ENCODE peak calls at places on chromosomes 11 and 22, in six cellular contexts. G, V, K, R, Q and T are unnamed samples.

GRCh38 chr11:119340335-119341221 is at the start of gene C1QTNF5:
- DNase-seq in G (peak; percentile 42), V (peak; percentile 71), K (no peak), R (no peak), Q (no peak), T (no peak)

GRCh38 chr11:66479741-66480115 is 506 bp upstream of the DPP3 start:
- DNase-seq in G (no peak), V (no peak), K (no peak), R (peak; percentile 71), Q (no peak), T (no peak)

GRCh38 chr11:1223346-1224108 is 661 bp downstream of the MUC5B start:
- DNase-seq in G (no peak), V (no peak), K (no peak), R (no peak), Q (no peak), T (peak; percentile 3)

GRCh38 chr11:84552791-84553190 is 1074.4 kb downstream of the DLG2 start:
- DNase-seq in G (no peak), V (peak; percentile 24), K (no peak), R (no peak), Q (no peak), T (no peak)

GRCh38 chr11:26583550-26583949 is 11.5 kb upstream of the MUC15 start:
- DNase-seq in G (peak; percentile 2), V (no peak), K (peak; percentile 91), R (no peak), Q (peak; percentile 68), T (no peak)

GRCh38 chr11:111923351-111923788 is 4.7 kb downstream of the C11orf52 start:
- DNase-seq in G (no peak), V (peak; percentile 53), K (no peak), R (peak; percentile 75), Q (no peak), T (no peak)

GRCh38 chr11:105148241-105148640 is 8.7 kb upstream of the CARD18 start:
- DNase-seq in G (no peak), V (peak; percentile 37), K (no peak), R (no peak), Q (no peak), T (no peak)

GRCh38 chr22:47171441-47172221 is 409.2 kb downstream of the TBC1D22A start:
- DNase-seq in G (no peak), V (no peak), K (no peak), R (no peak), Q (no peak), T (no peak)

GRCh38 chr11:8138526-8138925 is 30.3 kb downstream of the RIC3 start:
- DNase-seq in G (no peak), V (no peak), K (peak; percentile 89), R (no peak), Q (no peak), T (no peak)

GRCh38 chr11:94882931-94883330 is 90.4 kb downstream of the CWC15 start:
- DNase-seq in G (no peak), V (no peak), K (peak; percentile 73), R (no peak), Q (no peak), T (no peak)

GRCh38 chr11:6353367-6353987 is 33.2 kb upstream of the CAVIN3 start:
- DNase-seq in G (peak; percentile 75), V (peak; percentile 23), K (peak; percentile 68), R (peak; percentile 94), Q (peak; percentile 78), T (peak; percentile 31)

GRCh38 chr11:2166091-2166851 is 5.3 kb upstream of the INS start:
- DNase-seq in G (peak; percentile 51), V (peak; percentile 9), K (peak; percentile 23), R (no peak), Q (peak; percentile 64), T (peak; percentile 72)

GRCh38 chr11:44028401-44028800 is 19.4 kb upstream of the ACCSL start:
- DNase-seq in G (no peak), V (no peak), K (no peak), R (no peak), Q (no peak), T (no peak)

GRCh38 chr22:43850529-43850928 is 11.8 kb downstream of the SULT4A1 start:
- DNase-seq in G (no peak), V (no peak), K (no peak), R (no peak), Q (no peak), T (no peak)

GRCh38 chr11:44609028-44609782 is 43.7 kb downstream of the CD82 start:
- DNase-seq in G (no peak), V (no peak), K (no peak), R (no peak), Q (no peak), T (no peak)

GRCh38 chr11:84465040-84465439 is 1162.1 kb downstream of the DLG2 start:
- DNase-seq in G (no peak), V (peak; percentile 21), K (no peak), R (no peak), Q (no peak), T (peak; percentile 26)

GRCh38 chr22:44186121-44186510 is 5.4 kb downstream of the PARVG start:
- DNase-seq in G (no peak), V (no peak), K (no peak), R (no peak), Q (no peak), T (peak; percentile 3)

GRCh38 chr11:130144721-130145327 is 14.8 kb upstream of the ST14 start:
- DNase-seq in G (peak; percentile 46), V (no peak), K (no peak), R (peak; percentile 69), Q (no peak), T (no peak)

GRCh38 chr11:130146797-130147196 is 12.8 kb upstream of the ST14 start:
- DNase-seq in G (no peak), V (no peak), K (no peak), R (no peak), Q (no peak), T (no peak)

GRCh38 chr11:130144129-130144528 is 15.5 kb upstream of the ST14 start:
- DNase-seq in G (no peak), V (no peak), K (no peak), R (peak; percentile 92), Q (no peak), T (no peak)

GRCh38 chr11:130145328-130145812 is 14.2 kb upstream of the ST14 start:
- DNase-seq in G (no peak), V (no peak), K (no peak), R (peak; percentile 57), Q (no peak), T (no peak)

GRCh38 chr11:130145975-130146776 is 13.4 kb upstream of the ST14 start:
- DNase-seq in G (no peak), V (peak; percentile 23), K (peak; percentile 99), R (peak; percentile 65), Q (peak; percentile 93), T (no peak)
- TF ChIP-seq CTCF in G (peak; percentile 11), V (peak; percentile 24), K (peak; percentile 73), R (peak; percentile 70), Q (no peak), T (no peak)

GRCh38 chr11:86230921-86231320 is 13.6 kb upstream of the EED start:
- DNase-seq in G (no peak), V (no peak), K (peak; percentile 55), R (no peak), Q (no peak), T (no peak)

GRCh38 chr11:86228269-86228966 is 16.1 kb upstream of the EED start:
- DNase-seq in G (no peak), V (no peak), K (peak; percentile 27), R (no peak), Q (no peak), T (no peak)

GRCh38 chr11:86232556-86232955 is 12.0 kb upstream of the EED start:
- DNase-seq in G (no peak), V (no peak), K (no peak), R (no peak), Q (no peak), T (no peak)

GRCh38 chr11:86228967-86229330 is 15.6 kb upstream of the EED start:
- DNase-seq in G (no peak), V (no peak), K (no peak), R (no peak), Q (no peak), T (no peak)

DNA sequence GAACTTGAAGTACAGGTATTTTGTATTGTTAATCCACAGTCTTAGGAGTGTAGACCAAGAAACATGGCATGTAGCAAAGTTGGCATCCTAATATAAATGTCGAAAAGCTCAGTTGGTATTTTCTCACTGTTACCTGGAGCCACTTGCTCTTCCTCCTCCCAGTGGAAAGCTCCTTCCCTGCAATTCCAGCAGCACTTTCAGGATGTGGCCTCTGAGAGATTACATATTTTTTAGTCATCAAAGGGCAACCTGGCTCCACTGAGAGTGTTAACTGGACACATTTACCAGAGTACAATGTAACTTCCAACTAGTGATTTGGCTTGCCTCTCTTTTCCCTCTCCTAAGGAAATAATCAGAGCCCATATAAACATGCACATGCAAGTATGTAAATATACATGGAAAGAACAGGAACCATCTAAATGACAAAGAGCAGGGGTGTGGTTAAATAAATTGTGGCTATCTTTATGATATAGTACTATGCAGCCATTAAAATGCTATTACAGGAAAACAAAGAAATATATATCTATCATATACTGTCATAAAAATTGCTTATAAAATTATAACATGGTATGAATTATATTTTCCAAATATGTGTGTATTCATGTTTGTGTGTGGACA is 14.2 kb upstream of the EED start:
- DNase-seq in G (no peak), V (peak; percentile 20), K (peak; percentile 75), R (no peak), Q (peak; percentile 33), T (no peak)
- TF ChIP-seq CTCF in G (no peak), V (no peak), K (peak; percentile 70), R (no peak), Q (no peak), T (peak; percentile 31)

GRCh38 chr11:126716456-126717083 is 284.0 kb downstream of the KIRREL3 start:
- DNase-seq in G (peak; percentile 43), V (peak; percentile 33), K (no peak), R (peak; percentile 3), Q (peak; percentile 67), T (peak; percentile 68)

GRCh38 chr11:126722006-126722736 is 278.4 kb downstream of the KIRREL3 start:
- DNase-seq in G (no peak), V (peak; percentile 32), K (no peak), R (no peak), Q (no peak), T (no peak)

GRCh38 chr11:126720539-126721235 is 279.9 kb downstream of the KIRREL3 start:
- DNase-seq in G (no peak), V (peak; percentile 21), K (no peak), R (no peak), Q (no peak), T (no peak)

GRCh38 chr11:126719740-126720139 is 280.8 kb downstream of the KIRREL3 start:
- DNase-seq in G (no peak), V (no peak), K (no peak), R (no peak), Q (no peak), T (no peak)

DNA sequence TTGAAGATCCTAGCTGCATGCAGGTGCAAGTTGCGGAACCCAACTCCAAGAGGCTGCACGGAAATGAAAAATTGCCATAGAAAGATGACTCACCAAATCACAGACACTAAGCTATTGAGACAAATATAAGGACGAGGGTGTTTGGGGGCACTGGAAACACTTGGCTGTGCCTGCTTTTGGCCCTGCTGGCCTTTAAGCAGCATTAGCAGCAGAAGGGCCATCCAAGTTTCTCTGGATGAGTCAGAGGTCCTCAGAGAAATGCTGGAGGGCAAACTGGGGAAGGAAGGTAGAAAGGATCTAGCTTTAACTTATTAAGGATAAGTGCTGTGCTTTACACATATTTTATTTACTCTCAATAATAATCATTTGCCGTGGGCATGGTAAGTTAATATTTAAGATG is 282.3 kb downstream of the KIRREL3 start:
- DNase-seq in G (no peak), V (no peak), K (no peak), R (no peak), Q (no peak), T (no peak)
- TF ChIP-seq CTCF in G (no peak), V (no peak), K (no peak), R (no peak), Q (no peak), T (no peak)

GRCh38 chr11:64078905-64079304 is 43.2 kb downstream of the FLRT1 start:
- DNase-seq in G (no peak), V (no peak), K (no peak), R (no peak), Q (no peak), T (no peak)
- TF ChIP-seq CTCF in G (no peak), V (no peak), K (no peak), R (no peak), Q (no peak), T (no peak)